ENCODE peak calls at places on chromosomes 16 and 17, in six cellular contexts. W is ovary; X is body of pancreas; T is lung; V is CD8-positive, alpha-beta memory T cell; F is heart right ventricle. R is an unnamed sample.

GRCh38 chr16:88678224-88678979 is 7.9 kb downstream of the SNAI3 start:
- DNase-seq in W (no peak), X (no peak), T (no peak), V (no peak), F (no peak), R (no peak)

GRCh38 chr17:4189280-4189679 is 46.3 kb downstream of the CYB5D2 start:
- DNase-seq in W (no peak), X (no peak), T (no peak), V (no peak), F (no peak), R (no peak)

GRCh38 chr17:72502111-72502939 is 381.5 kb downstream of the SOX9 start:
- DNase-seq in W (no peak), X (peak; percentile 68), T (no peak), V (no peak), F (no peak), R (no peak)

GRCh38 chr17:82438401-82439193 is 12.0 kb downstream of the CYBC1 start:
- DNase-seq in W (no peak), X (peak; percentile 72), T (no peak), V (peak; percentile 39), F (peak; percentile 17), R (no peak)

GRCh38 chr17:67779098-67779672 is 46.1 kb upstream of the BPTF start:
- DNase-seq in W (peak; percentile 74), X (peak; percentile 70), T (peak; percentile 36), V (peak; percentile 50), F (peak; percentile 37), R (no peak)

GRCh38 chr16:26717826-26718225 is 348.9 kb upstream of the C16orf82 start:
- DNase-seq in W (no peak), X (no peak), T (no peak), V (no peak), F (no peak), R (no peak)

GRCh38 chr17:49952912-49953497 is 16.0 kb upstream of the DLX4 start:
- DNase-seq in W (peak; percentile 83), X (no peak), T (no peak), V (no peak), F (no peak), R (no peak)

GRCh38 chr16:57150682-57151330 is 35.0 kb downstream of the PSME3IP1 start:
- DNase-seq in W (no peak), X (peak; percentile 26), T (no peak), V (no peak), F (no peak), R (no peak)

GRCh38 chr16:11742041-11742535 is 569 bp downstream of the TXNDC11 start:
- DNase-seq in W (peak; percentile 42), X (peak; percentile 61), T (peak; percentile 51), V (peak; percentile 67), F (peak; percentile 52), R (peak; percentile 82)

GRCh38 chr16:31527617-31528287 is at the start of gene AHSP:
- DNase-seq in W (no peak), X (no peak), T (no peak), V (no peak), F (no peak), R (no peak)

GRCh38 chr16:70455910-70456309 is 1.5 kb downstream of the FCSK start:
- DNase-seq in W (no peak), X (no peak), T (no peak), V (no peak), F (no peak), R (no peak)

GRCh38 chr16:55052335-55053070 is 121.8 kb downstream of the IRX5 start:
- DNase-seq in W (no peak), X (no peak), T (no peak), V (no peak), F (no peak), R (peak; percentile 21)

GRCh38 chr17:5780476-5780875 is 196.2 kb upstream of the NLRP1 start:
- DNase-seq in W (no peak), X (no peak), T (no peak), V (no peak), F (no peak), R (no peak)

GRCh38 chr17:21275047-21275578 is 9.4 kb upstream of the MAP2K3 start:
- DNase-seq in W (no peak), X (no peak), T (no peak), V (no peak), F (no peak), R (no peak)

GRCh38 chr17:62931101-62931500 is 34.9 kb upstream of the TANC2 start:
- DNase-seq in W (no peak), X (no peak), T (no peak), V (no peak), F (no peak), R (no peak)

GRCh38 chr17:42584880-42585279 is 7.4 kb upstream of the PSMC3IP start:
- DNase-seq in W (no peak), X (no peak), T (no peak), V (no peak), F (no peak), R (peak; percentile 31)

GRCh38 chr17:42581744-42582270 is 4.3 kb upstream of the PSMC3IP start:
- DNase-seq in W (no peak), X (no peak), T (no peak), V (no peak), F (no peak), R (no peak)

GRCh38 chr17:42585353-42585752 is 7.8 kb upstream of the PSMC3IP start:
- DNase-seq in W (no peak), X (no peak), T (no peak), V (no peak), F (no peak), R (no peak)

GRCh38 chr17:42591411-42591810 is 13.9 kb upstream of the PSMC3IP start:
- DNase-seq in W (no peak), X (no peak), T (no peak), V (no peak), F (no peak), R (no peak)

DNA sequence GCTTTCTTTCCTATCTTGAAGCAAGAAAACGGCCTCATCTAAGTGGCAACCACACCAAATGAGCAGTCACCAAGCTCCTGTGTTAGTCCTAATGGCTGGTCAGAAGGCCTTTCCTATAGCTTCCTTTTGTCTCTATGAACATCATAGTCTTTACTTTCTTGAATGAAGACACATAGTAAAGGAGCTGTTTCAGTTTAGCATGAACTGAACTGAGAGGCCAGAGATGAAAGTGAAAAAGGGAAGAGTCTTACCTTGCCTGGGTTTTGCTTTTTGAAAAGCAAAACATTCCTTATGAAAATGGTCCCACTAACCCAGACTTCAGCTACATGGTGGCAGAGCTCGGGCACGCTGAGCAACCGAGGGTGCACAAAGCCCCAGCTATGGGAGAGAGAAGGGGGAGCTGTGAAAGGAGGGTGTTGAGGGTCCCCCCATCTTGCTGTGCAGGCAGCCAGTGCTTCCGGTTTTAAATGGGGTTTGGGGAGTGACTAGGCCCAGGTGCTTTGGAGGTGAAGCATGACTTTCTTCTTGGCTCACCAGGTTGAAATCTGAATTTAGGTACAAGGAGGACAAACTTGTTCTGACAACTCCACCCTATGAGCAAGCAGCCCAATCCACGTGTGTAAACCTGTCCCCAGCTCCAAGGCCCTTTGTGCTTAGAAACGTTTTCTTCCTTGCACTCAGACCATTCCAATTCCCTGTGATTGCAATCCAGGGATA is 9.1 kb upstream of the PSMC3IP start:
- DNase-seq in W (no peak), X (no peak), T (no peak), V (no peak), F (no peak), R (no peak)
- H3K4me3 ChIP-seq in W (no peak overlapping the region), X (no peak overlapping the region), T (no peak overlapping the region), V (no peak overlapping the region), F (no peak overlapping the region), R (no peak overlapping the region)

DNA sequence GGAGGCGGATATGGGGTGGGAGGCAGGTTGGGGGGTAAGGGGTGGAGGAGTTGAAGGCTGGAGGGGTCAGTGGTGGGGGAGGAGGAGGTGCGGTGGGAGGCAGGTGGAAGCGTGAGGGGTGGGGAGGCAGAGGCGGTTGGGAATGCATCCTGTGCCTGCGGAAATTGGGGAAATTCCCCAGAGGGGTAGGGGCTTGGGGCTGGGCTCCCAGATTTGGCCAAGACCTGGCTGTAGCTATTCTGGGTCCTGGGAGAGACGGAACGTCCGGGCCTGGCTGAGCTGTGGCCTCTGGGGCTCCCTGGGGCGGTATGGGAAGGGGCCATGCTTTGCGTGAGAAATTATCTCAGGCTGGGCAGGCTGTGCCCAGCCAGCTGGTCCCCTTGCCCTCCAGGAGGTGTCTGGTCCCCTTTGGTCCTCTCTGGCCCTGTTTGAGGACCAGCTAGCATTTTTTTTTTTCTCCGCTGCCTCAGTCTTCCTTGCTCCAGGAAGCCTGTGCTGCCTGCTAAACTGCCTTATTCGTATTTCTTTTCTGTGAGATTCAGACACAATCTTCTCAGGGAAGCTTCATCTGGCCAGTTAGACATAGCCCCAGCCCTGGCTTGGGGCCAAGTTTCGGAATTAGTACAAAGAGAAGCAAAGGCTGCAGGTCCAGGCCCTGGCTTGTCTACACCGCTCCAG is 7.3 kb upstream of the TRPV2 start:
- DNase-seq in W (peak; percentile 65), X (peak; percentile 73), T (peak; percentile 50), V (peak; percentile 33), F (peak; percentile 52), R (no peak)
- H3K27ac ChIP-seq in W (peak overlapping the region; percentile 57), X (no peak overlapping the region), T (peak overlapping the region; percentile 85), V (no peak overlapping the region), F (peak overlapping the region; percentile 64), R (peak overlapping the region; percentile 82)

GRCh38 chr16:14627088-14627487 is 3.0 kb downstream of the PARN start:
- DNase-seq in W (no peak), X (no peak), T (no peak), V (no peak), F (no peak), R (no peak)

GRCh38 chr16:14632693-14633569 is at the start of gene BFAR:
- DNase-seq in W (peak; percentile 99), X (peak; percentile 99), T (peak; percentile 99), V (peak; percentile 99), F (peak; percentile 99), R (peak; percentile 99)

GRCh38 chr16:14629612-14629918 is 495 bp downstream of the PARN start:
- DNase-seq in W (no peak), X (no peak), T (no peak), V (no peak), F (no peak), R (no peak)

GRCh38 chr16:14628806-14629611 is 1.1 kb downstream of the PARN start:
- DNase-seq in W (no peak), X (no peak), T (no peak), V (peak; percentile 50), F (no peak), R (no peak)

GRCh38 chr16:14629919-14630619 is at the start of gene PARN:
- DNase-seq in W (peak; percentile 96), X (peak; percentile 99), T (peak; percentile 97), V (peak; percentile 98), F (peak; percentile 97), R (peak; percentile 94)
- H3K4me3 ChIP-seq in W (peak within 1 kb of the TSS; percentile 79), X (peak within 1 kb of the TSS; percentile 71), T (peak within 1 kb of the TSS; percentile 87), V (peak within 1 kb of the TSS; percentile 64), F (peak within 1 kb of the TSS; percentile 97), R (peak within 1 kb of the TSS; percentile 91)

GRCh38 chr16:67719778-67720144 is 645 bp upstream of the GFOD2 start:
- DNase-seq in W (no peak), X (peak; percentile 25), T (no peak), V (no peak), F (no peak), R (peak; percentile 71)
- H3K27ac ChIP-seq in W (no peak overlapping the region), X (peak overlapping the region; percentile 37), T (peak overlapping the region; percentile 95), V (peak overlapping the region; percentile 88), F (peak overlapping the region; percentile 76), R (peak overlapping the region; percentile 87)